ENCODE peak calls at places on chromosomes 5 and 9, in nine cellular contexts. P is iPS DF 19.7; G is transverse colon; S is glutamatergic neuron; I is T-helper 1 cell; B is HS-5; X is naive thymus-derived CD4-positive, alpha-beta T cell; T is amniotic stem cell; D is mammary epithelial cell. M is an unnamed sample.

GRCh38 chr9:34684816-34685215 is 6.3 kb downstream of the CCL19 start:
- DNase-seq in X (no peak), P (no peak), G (no peak), D (no peak), I (no peak), T (no peak), B (no peak), S (no peak), M (no peak)

GRCh38 chr9:121670447-121670846 is 19.0 kb downstream of the DAB2IP start:
- DNase-seq in B (no peak), P (no peak), I (no peak), G (no peak), S (no peak), T (no peak), X (no peak), D (no peak), M (no peak)

GRCh38 chr5:77210091-77211012 is at the start of gene PDE8B:
- DNase-seq in G (no peak), S (no peak), T (no peak), I (no peak), X (peak), D (no peak), P (no peak), B (no peak), M (no peak)

GRCh38 chr9:136656795-136657611 is 5.7 kb upstream of the EGFL7 start:
- DNase-seq in P (no peak), B (no peak), T (no peak), I (no peak), S (no peak), G (no peak), X (peak), D (no peak), M (peak)

GRCh38 chr9:77901771-77902170 is 129.8 kb downstream of the GNAQ start:
- DNase-seq in D (no peak), S (no peak), B (no peak), X (no peak), P (no peak), I (no peak), G (no peak), T (no peak), M (no peak)

GRCh38 chr5:39102684-39103155 is 28.5 kb upstream of the RICTOR start:
- DNase-seq in S (no peak), I (no peak), B (no peak), G (no peak), D (no peak), T (no peak), P (no peak), X (no peak), M (no peak)

GRCh38 chr9:94937214-94937903 is 210.9 kb downstream of the AOPEP start:
- DNase-seq in B (peak), D (peak), X (no peak), T (peak), I (no peak), S (no peak), P (no peak), G (no peak), M (no peak)

GRCh38 chr9:21994526-21994995 is at the start of gene CDKN2B-AS1:
- DNase-seq in D (peak), X (no peak), G (peak), B (peak), T (peak), S (peak), P (no peak), I (peak), M (peak)

GRCh38 chr5:139863855-139864558 is 68.4 kb downstream of the PSD2 start:
- DNase-seq in T (no peak), D (peak), I (peak), B (no peak), S (peak), X (peak), P (no peak), G (peak), M (peak)

GRCh38 chr5:94545870-94546625 is 72.4 kb downstream of the KIAA0825 start:
- DNase-seq in X (no peak), T (no peak), D (no peak), S (no peak), G (peak), P (no peak), I (no peak), B (no peak), M (no peak)

GRCh38 chr9:127753556-127753955 is 18.5 kb upstream of the TOR2A start:
- DNase-seq in I (no peak), B (no peak), G (no peak), T (no peak), S (no peak), D (no peak), P (no peak), X (no peak), M (no peak)

GRCh38 chr5:4058899-4059298 is 463.3 kb downstream of the IRX1 start:
- DNase-seq in D (peak), S (no peak), X (no peak), B (no peak), I (no peak), T (no peak), P (no peak), G (no peak), M (no peak)

GRCh38 chr5:123278284-123278683 is 144.9 kb downstream of the CEP120 start:
- DNase-seq in S (no peak), T (no peak), D (no peak), P (no peak), B (no peak), G (no peak), I (no peak), X (no peak), M (no peak)

GRCh38 chr9:121776009-121776738 is 124.7 kb downstream of the DAB2IP start:
- DNase-seq in X (no peak), G (no peak), S (no peak), I (no peak), D (no peak), B (no peak), P (no peak), T (no peak), M (no peak)

GRCh38 chr5:5342784-5343183 is 79.7 kb upstream of the ICE1 start:
- DNase-seq in S (no peak), T (no peak), X (no peak), I (no peak), G (no peak), D (peak), B (peak), P (no peak), M (no peak)

GRCh38 chr5:58322453-58322852 is 137.4 kb downstream of the PLK2 start:
- DNase-seq in S (no peak), P (no peak), D (no peak), B (peak), G (no peak), X (no peak), I (no peak), T (peak), M (no peak)

GRCh38 chr5:115844321-115844817 is 2.6 kb downstream of the AP3S1 start:
- DNase-seq in G (no peak), P (no peak), X (no peak), S (no peak), I (no peak), T (no peak), B (no peak), D (no peak), M (no peak)

GRCh38 chr9:94865599-94866456 is 139.3 kb downstream of the AOPEP start:
- DNase-seq in B (no peak), I (no peak), G (no peak), P (no peak), T (no peak), S (peak), D (no peak), X (no peak), M (no peak)

GRCh38 chr9:21746550-21746949 is 55.9 kb upstream of the MTAP start:
- DNase-seq in X (no peak), G (no peak), B (no peak), T (no peak), D (no peak), I (no peak), P (no peak), S (no peak), M (no peak)

GRCh38 chr9:36436909-36437308 is 36.8 kb upstream of the RNF38 start:
- DNase-seq in T (no peak), B (no peak), X (no peak), I (no peak), S (no peak), P (no peak), D (no peak), G (no peak), M (no peak)

GRCh38 chr5:175853573-175854230 is 17.7 kb upstream of the CPLX2 start:
- DNase-seq in S (no peak), D (no peak), T (no peak), P (no peak), G (no peak), X (no peak), B (no peak), I (no peak), M (no peak)

GRCh38 chr5:85985167-85985566 is 632.6 kb upstream of the COX7C start:
- DNase-seq in T (no peak), X (no peak), P (no peak), B (no peak), D (no peak), G (no peak), S (no peak), I (no peak), M (no peak)

GRCh38 chr9:136133191-136133958 is 14.7 kb upstream of the TMEM250 start:
- DNase-seq in X (no peak), G (no peak), S (peak), D (no peak), I (no peak), T (no peak), B (no peak), P (no peak), M (no peak)

GRCh38 chr9:24545847-24546522 is at the start of gene IZUMO3:
- DNase-seq in X (no peak), D (no peak), I (no peak), T (no peak), G (no peak), S (no peak), P (no peak), B (no peak), M (no peak)

GRCh38 chr9:129006328-129007034 is 21.6 kb downstream of the SH3GLB2 start:
- DNase-seq in S (peak), G (peak), B (no peak), D (peak), I (peak), T (peak), P (no peak), X (no peak), M (peak)

GRCh38 chr5:68653471-68653870 is 437.9 kb downstream of the PIK3R1 start:
- DNase-seq in G (no peak), B (no peak), T (no peak), I (no peak), S (no peak), X (no peak), D (no peak), P (no peak), M (no peak)

GRCh38 chr9:28648723-28649122 is 1075.4 kb upstream of the C9orf72 start:
- DNase-seq in G (no peak), S (no peak), P (peak), B (no peak), T (no peak), X (no peak), I (no peak), D (no peak), M (no peak)

GRCh38 chr5:117741655-117742226 is 1167.1 kb upstream of the SEMA6A start:
- DNase-seq in B (no peak), X (no peak), P (no peak), T (no peak), D (no peak), I (no peak), G (no peak), S (no peak), M (no peak)

GRCh38 chr9:89428901-89429890 is 68.7 kb downstream of the SEMA4D start:
- DNase-seq in P (peak), B (no peak), G (peak), S (no peak), I (peak), D (no peak), T (no peak), X (no peak), M (peak)

GRCh38 chr5:61020415-61020814 is 75.4 kb downstream of the NDUFAF2 start:
- DNase-seq in S (no peak), I (no peak), X (no peak), T (no peak), G (no peak), B (no peak), D (no peak), P (no peak), M (no peak)

GRCh38 chr5:107985144-107985543 is 314.4 kb upstream of the EFNA5 start:
- DNase-seq in P (no peak), D (no peak), G (peak), S (no peak), I (no peak), X (no peak), B (no peak), T (no peak), M (no peak)

GRCh38 chr5:28077291-28078240 is 1039.2 kb upstream of the CDH9 start:
- DNase-seq in X (no peak), G (no peak), I (no peak), B (no peak), S (no peak), T (no peak), D (no peak), P (no peak), M (no peak)

GRCh38 chr9:6598249-6598725 is 47.2 kb downstream of the GLDC start:
- DNase-seq in S (no peak), D (peak), I (no peak), P (no peak), B (no peak), G (no peak), X (no peak), T (no peak), M (no peak)

GRCh38 chr5:141637693-141638419 is 1.1 kb downstream of the RELL2 start:
- DNase-seq in T (no peak), G (peak), D (no peak), P (no peak), B (no peak), S (peak), X (peak), I (peak), M (peak)